ENCODE peak calls at places on chromosomes 13 and 19, in four cellular contexts. D is coronary artery, L is ACHN, P is hepatic stellate cell. T is an unnamed sample.
A peak's percentile ranks its signal among the peaks of the same experiment; 100 is the strongest.

GRCh38 chr19:32615569-32615968 is 34.6 kb downstream of the PDCD5 start:
- DNase-seq in P (no peak), D (no peak), L (no peak), T (no peak)

GRCh38 chr13:98466634-98467236 is 110.2 kb downstream of the STK24 start:
- DNase-seq in L (peak; percentile 75), P (peak; percentile 74), D (no peak), T (no peak)

GRCh38 chr13:45243072-45243471 is 42.2 kb upstream of the KCTD4 start:
- DNase-seq in P (no peak), L (no peak), D (no peak), T (no peak)

GRCh38 chr19:6056801-6057650 is 53.3 kb downstream of the RFX2 start:
- DNase-seq in P (peak; percentile 81), L (peak; percentile 78), D (peak; percentile 96), T (no peak)

GRCh38 chr19:49585023-49585422 is 3.9 kb downstream of the PRRG2 start:
- DNase-seq in D (no peak), L (no peak), P (no peak), T (no peak)

GRCh38 chr19:35344511-35345031 is 3.1 kb upstream of the FFAR1 start:
- DNase-seq in D (peak; percentile 65), P (no peak), L (no peak), T (peak; percentile 47)

GRCh38 chr19:44955500-44956439 is 590 bp downstream of the CLPTM1 start:
- DNase-seq in P (no peak), L (peak; percentile 8), D (no peak), T (no peak)

GRCh38 chr13:28313579-28313978 is 175.2 kb downstream of the PAN3 start:
- DNase-seq in P (peak; percentile 30), D (no peak), L (peak; percentile 7), T (no peak)

GRCh38 chr19:46927106-46927505 is 66.3 kb downstream of the ARHGAP35 start:
- DNase-seq in L (no peak), P (no peak), D (no peak), T (no peak)

GRCh38 chr13:36675213-36675536 is 1.4 kb downstream of the SERTM1 start:
- DNase-seq in P (no peak), L (no peak), D (no peak), T (no peak)

T was measured in mesenteric fat pad.